ENCODE peak calls at places on chromosomes 3 and 15, in seven cellular contexts. N, I, L, C, U, R and Z are unnamed samples.

GRCh38 chr3:156433910-156434309 is 121.0 kb downstream of the SSR3 start:
- DNase-seq in N (no peak), I (no peak), L (no peak), C (no peak), U (peak; percentile 59), R (no peak), Z (no peak)

GRCh38 chr3:42300013-42300412 is 34.0 kb upstream of the CCK start:
- DNase-seq in N (peak; percentile 48), I (peak; percentile 81), L (no peak), C (no peak), U (peak; percentile 66), R (no peak), Z (no peak)

GRCh38 chr3:56855856-56856538 is 54.2 kb upstream of the ARHGEF3 start:
- DNase-seq in N (peak; percentile 28), I (peak; percentile 30), L (no peak), C (peak; percentile 17), U (no peak), R (no peak), Z (no peak)

GRCh38 chr3:165837058-165837525 is at the start of gene BCHE:
- DNase-seq in N (peak; percentile 87), I (peak; percentile 69), L (no peak), C (no peak), U (peak; percentile 2), R (no peak), Z (no peak)

GRCh38 chr3:42639192-42639591 is 14.3 kb upstream of the ZBTB47 start:
- DNase-seq in N (no peak), I (no peak), L (no peak), C (no peak), U (no peak), R (no peak), Z (no peak)

GRCh38 chr3:31343075-31343474 is 189.7 kb upstream of the STT3B start:
- DNase-seq in N (no peak), I (no peak), L (no peak), C (no peak), U (peak; percentile 20), R (no peak), Z (no peak)

GRCh38 chr3:71010731-71011455 is 572.6 kb downstream of the FOXP1 start:
- DNase-seq in N (peak; percentile 4), I (no peak), L (no peak), C (peak; percentile 55), U (no peak), R (peak; percentile 55), Z (no peak)

GRCh38 chr15:95131071-95131683 is 899.8 kb downstream of the MCTP2 start:
- DNase-seq in N (no peak), I (no peak), L (no peak), C (no peak), U (no peak), R (no peak), Z (no peak)

GRCh38 chr15:92617197-92618037 is 38.2 kb downstream of the FAM174B start:
- DNase-seq in N (no peak), I (peak; percentile 48), L (peak; percentile 25), C (no peak), U (no peak), R (no peak), Z (no peak)

GRCh38 chr3:88301273-88302002 is 151.7 kb downstream of the C3orf38 start:
- DNase-seq in N (no peak), I (no peak), L (no peak), C (no peak), U (no peak), R (no peak), Z (no peak)

GRCh38 chr3:143145951-143146350 is 26.4 kb downstream of the CHST2 start:
- DNase-seq in N (no peak), I (no peak), L (no peak), C (no peak), U (no peak), R (no peak), Z (no peak)

GRCh38 chr15:42584031-42584765 is 8.8 kb downstream of the STARD9 start:
- DNase-seq in N (no peak), I (peak; percentile 25), L (no peak), C (no peak), U (peak; percentile 31), R (no peak), Z (no peak)

GRCh38 chr3:15982243-15982642 is 184.5 kb upstream of the ANKRD28 start:
- DNase-seq in N (no peak), I (no peak), L (no peak), C (no peak), U (no peak), R (no peak), Z (no peak)

GRCh38 chr15:63041982-63042878 is at the start of gene TPM1:
- DNase-seq in N (peak; percentile 45), I (peak; percentile 96), L (peak; percentile 54), C (peak; percentile 5), U (peak; percentile 74), R (no peak), Z (peak; percentile 40)

GRCh38 chr3:98600412-98601095 is 7.1 kb upstream of the CPOX start:
- DNase-seq in N (no peak), I (no peak), L (no peak), C (no peak), U (no peak), R (no peak), Z (no peak)

GRCh38 chr3:59820352-59820934 is 770.6 kb upstream of the CFAP20DC start:
- DNase-seq in N (no peak), I (no peak), L (no peak), C (no peak), U (peak; percentile 68), R (no peak), Z (no peak)

GRCh38 chr15:57551717-57552677 is 39.7 kb upstream of the MYZAP start:
- DNase-seq in N (no peak), I (peak; percentile 72), L (no peak), C (no peak), U (peak; percentile 75), R (no peak), Z (no peak)

GRCh38 chr3:99859855-99860254 is 42.2 kb downstream of the CMSS1 start:
- DNase-seq in N (no peak), I (no peak), L (no peak), C (no peak), U (peak; percentile 91), R (no peak), Z (no peak)

GRCh38 chr3:100456745-100457144 is 35.7 kb upstream of the TMEM45A start:
- DNase-seq in N (no peak), I (no peak), L (no peak), C (no peak), U (no peak), R (no peak), Z (no peak)

GRCh38 chr3:140050977-140051957 is 116.3 kb downstream of the CLSTN2 start:
- DNase-seq in N (peak; percentile 16), I (peak; percentile 27), L (peak; percentile 22), C (no peak), U (no peak), R (no peak), Z (no peak)